ENCODE peak calls at places on chromosomes 2 and 18, in four cellular contexts. O is lower lobe of right lung; I is lung; G is CD8-positive, alpha-beta T cell. E is an unnamed sample.
A peak's percentile ranks its signal among the peaks of the same experiment; 100 is the strongest.

GRCh38 chr2:46825958-46826897 is 89.4 kb downstream of the MCFD2 start:
- DNase-seq in G (no peak), O (no peak), I (no peak), E (no peak)

GRCh38 chr2:114122861-114123391 is 233.0 kb downstream of the ACTR3 start:
- DNase-seq in G (no peak), I (no peak), O (no peak), E (no peak)

GRCh38 chr2:11051280-11051679 is 104.0 kb upstream of the SLC66A3 start:
- DNase-seq in O (no peak), G (no peak), I (no peak), E (no peak)

GRCh38 chr18:45464619-45465018 is 150.7 kb upstream of the SLC14A2 start:
- DNase-seq in G (no peak), O (no peak), I (no peak), E (no peak)

GRCh38 chr18:4603955-4604354 is 148.8 kb upstream of the DLGAP1 start:
- DNase-seq in G (no peak), O (no peak), I (no peak), E (no peak)

GRCh38 chr2:107072150-107072940 is 186.4 kb upstream of the ST6GAL2 start:
- DNase-seq in G (no peak), I (no peak), O (no peak), E (no peak)

GRCh38 chr18:63843008-63843407 is 44.5 kb upstream of the SERPINB2 start:
- DNase-seq in G (no peak), I (no peak), O (no peak), E (no peak)

GRCh38 chr2:151730242-151730975 is 3.9 kb downstream of the NEB start:
- DNase-seq in G (no peak), I (no peak), O (no peak), E (no peak)

GRCh38 chr2:64263315-64263714 is 119.1 kb upstream of the PELI1 start:
- DNase-seq in O (no peak), G (no peak), I (no peak), E (no peak)

GRCh38 chr2:176678571-176678970 is 409.3 kb downstream of the MTX2 start:
- DNase-seq in G (no peak), O (no peak), I (no peak), E (no peak)

GRCh38 chr2:211333377-211333776 is 777.0 kb downstream of the CPS1 start:
- DNase-seq in G (no peak), I (no peak), O (no peak), E (no peak)

GRCh38 chr18:66813138-66813537 is 209.2 kb upstream of the CDH19 start:
- DNase-seq in I (no peak), O (no peak), G (no peak), E (no peak)

GRCh38 chr2:53512071-53512841 is 255.3 kb upstream of the CHAC2 start:
- DNase-seq in I (no peak), O (no peak), G (no peak), E (no peak)

GRCh38 chr18:75204978-75205759 is 3.8 kb downstream of the PTGR3 start:
- DNase-seq in G (no peak), O (no peak), I (no peak), E (no peak)

GRCh38 chr2:236934656-236935055 is 151.0 kb upstream of the COPS8 start:
- DNase-seq in G (no peak), I (peak; percentile 16), O (no peak), E (peak; percentile 3)

GRCh38 chr2:43225788-43226557 is 433 bp downstream of the ZFP36L2 start:
- DNase-seq in O (peak; percentile 85), I (peak; percentile 71), G (peak; percentile 63), E (no peak)

GRCh38 chr2:15990151-15991101 is 50.1 kb downstream of the MYCN start:
- DNase-seq in G (no peak), O (no peak), I (no peak), E (no peak)

GRCh38 chr2:177225965-177226360 is 13.4 kb downstream of the HNRNPA3 start:
- DNase-seq in I (no peak), O (no peak), G (no peak), E (no peak)

GRCh38 chr2:22360735-22361374 is 1024.1 kb upstream of the KLHL29 start:
- DNase-seq in G (no peak), I (no peak), O (no peak), E (no peak)

GRCh38 chr2:9627310-9627709 is 3.5 kb downstream of the YWHAQ start:
- DNase-seq in I (no peak), G (no peak), O (no peak), E (no peak)

GRCh38 chr2:33005057-33005456 is 58.3 kb downstream of the LTBP1 start:
- DNase-seq in O (no peak), I (no peak), G (no peak), E (no peak)

GRCh38 chr2:235765181-235765820 is 271.5 kb downstream of the AGAP1 start:
- DNase-seq in G (no peak), I (no peak), O (no peak), E (no peak)

GRCh38 chr18:4639628-4640310 is 184.7 kb upstream of the DLGAP1 start:
- DNase-seq in G (no peak), I (no peak), O (no peak), E (no peak)

GRCh38 chr2:173831312-173832229 is 133.6 kb downstream of the SP3 start:
- DNase-seq in G (no peak), I (peak; percentile 43), O (peak; percentile 46), E (no peak)

GRCh38 chr2:173090291-173090877 is 14.7 kb downstream of the MAP3K20 start:
- DNase-seq in I (no peak), O (no peak), G (no peak), E (no peak)

GRCh38 chr2:74070991-74071390 is 76.7 kb downstream of the BOLA3 start:
- DNase-seq in I (no peak), O (no peak), G (no peak), E (no peak)

GRCh38 chr18:11518788-11519685 is 90.4 kb upstream of the SLC35G4 start:
- DNase-seq in I (no peak), O (no peak), G (no peak), E (no peak)

GRCh38 chr2:200416878-200417277 is 93.0 kb downstream of the KCTD18 start:
- DNase-seq in O (no peak), I (no peak), G (no peak), E (no peak)

GRCh38 chr18:63207154-63207790 is 112.3 kb downstream of the BCL2 start:
- DNase-seq in I (no peak), G (no peak), O (no peak), E (no peak)

GRCh38 chr2:232871835-232872736 is 2.0 kb downstream of the SNORC start:
- DNase-seq in O (no peak), I (no peak), G (no peak), E (no peak)

GRCh38 chr2:197086500-197086899 is 160.0 kb upstream of the PGAP1 start:
- DNase-seq in G (no peak), O (no peak), I (no peak), E (no peak)

GRCh38 chr18:76467371-76468190 is 27.5 kb downstream of the ZNF516 start:
- DNase-seq in I (no peak), O (peak; percentile 54), G (no peak), E (no peak)
- H3K4me1 ChIP-seq in I (peaks cover 16% of the 10 kb centered on the region), O (peaks cover 15% of the 10 kb centered on the region), G (peaks cover 19% of the 10 kb centered on the region), E (peaks cover 60% of the 10 kb centered on the region)

DNA sequence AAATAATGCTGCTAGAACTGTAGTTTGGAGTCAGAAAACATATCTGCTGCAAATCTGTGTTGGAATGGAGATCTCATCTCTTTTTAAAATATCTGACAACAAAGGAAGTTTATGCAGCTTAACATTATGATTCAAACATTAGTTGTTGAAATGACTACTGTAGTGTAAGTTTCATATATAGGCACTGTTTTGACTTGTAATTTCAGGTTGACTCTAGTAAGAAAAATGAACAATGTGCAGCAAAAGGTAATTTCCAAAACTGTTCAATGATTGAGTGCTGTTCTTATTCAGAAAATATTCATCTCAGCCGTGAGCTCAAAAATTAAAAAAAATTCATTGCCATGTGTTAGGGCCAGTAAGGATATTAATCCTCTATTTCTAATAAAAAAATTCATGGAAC is 48.5 kb downstream of the CCDC138 start:
- DNase-seq in I (no peak), G (no peak), O (no peak), E (no peak)
- H3K9me3 ChIP-seq in I (peaks cover 7% of the 10 kb centered on the region), G (no peaks in the 10 kb centered on the region), O (peaks cover 9% of the 10 kb centered on the region), E (no peaks in the 10 kb centered on the region)

DNA sequence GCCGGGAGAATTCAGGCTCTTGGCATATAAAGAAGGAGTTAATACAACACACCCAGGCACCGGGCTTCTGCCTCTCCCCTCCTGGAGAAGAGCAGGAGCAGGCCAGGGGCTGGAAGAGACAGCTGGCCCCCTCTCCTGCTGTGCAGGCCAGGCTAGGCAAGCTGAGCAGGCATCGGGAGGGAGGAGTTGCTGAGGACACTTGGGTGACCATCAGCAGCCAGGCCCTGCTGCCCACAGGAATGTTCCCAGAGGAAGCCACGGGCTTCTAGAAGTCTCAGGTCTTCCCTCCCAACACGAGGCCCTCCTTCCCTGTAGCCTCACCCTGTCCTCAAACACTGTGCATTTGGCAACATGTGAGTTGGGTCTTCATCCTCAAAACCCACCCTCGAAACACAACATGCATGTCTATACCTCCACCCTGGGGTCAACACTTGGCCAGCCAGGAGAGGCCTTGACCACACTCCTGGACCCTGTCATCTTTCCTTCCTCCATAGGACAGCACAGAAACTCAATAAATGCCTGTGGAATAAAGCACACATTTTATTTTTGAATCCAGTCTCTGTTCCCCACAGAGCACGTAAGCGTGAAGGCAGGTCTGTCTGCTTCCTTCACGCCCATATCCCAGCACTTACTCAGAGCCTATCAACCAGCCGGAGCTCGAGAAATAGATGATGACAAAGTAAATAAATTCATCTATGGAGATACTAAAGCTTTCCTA is 433.8 kb upstream of the ID2 start:
- DNase-seq in O (no peak), G (no peak), I (no peak), E (no peak)
- H3K4me3 ChIP-seq in O (no peak overlapping the region), G (no peak overlapping the region), I (no peak overlapping the region), E (no peak overlapping the region)

DNA sequence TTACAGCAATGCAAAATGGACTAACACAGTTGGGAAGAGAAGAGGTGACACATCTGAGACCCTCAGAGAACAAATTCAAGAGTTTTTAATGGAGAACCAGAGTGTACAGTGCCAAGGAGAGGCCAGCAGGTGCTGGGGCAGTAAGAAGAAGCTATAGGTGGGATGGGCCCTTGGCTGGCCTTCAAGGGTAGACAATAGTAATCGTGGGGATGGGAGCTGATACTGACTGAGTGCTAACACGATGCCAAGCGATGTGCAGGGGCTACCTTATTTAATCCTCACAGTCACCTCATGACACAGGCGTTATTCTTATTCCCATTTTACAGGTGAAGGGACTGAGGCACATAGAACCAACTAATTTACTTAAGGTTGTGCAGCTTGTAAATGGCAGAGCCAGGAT is 131.9 kb upstream of the ID2 start:
- DNase-seq in I (no peak), O (no peak), G (no peak), E (no peak)
- H3K4me1 ChIP-seq in I (no peaks in the 10 kb centered on the region), O (peaks cover 13% of the 10 kb centered on the region), G (peaks cover 15% of the 10 kb centered on the region), E (peaks cover 3% of the 10 kb centered on the region)

GRCh38 chr2:4381049-4381448 is 677.7 kb downstream of the DCDC2C start:
- DNase-seq in G (no peak), I (no peak), O (no peak), E (no peak)
- H3K9me3 ChIP-seq in G (no peaks in the 10 kb centered on the region), I (no peaks in the 10 kb centered on the region), O (no peaks in the 10 kb centered on the region), E (peaks cover 11% of the 10 kb centered on the region)

GRCh38 chr18:48541747-48542108 is 2.9 kb downstream of the CTIF start:
- DNase-seq in O (no peak), G (no peak), I (no peak), E (no peak)
- H3K4me3 ChIP-seq in O (peak overlapping the region; percentile 80), G (no peak overlapping the region), I (no peak overlapping the region), E (peak overlapping the region; percentile 77)